ENCODE peak calls at places on chromosomes 11 and 22, in eight cellular contexts. K, S, W, O, C, G, X and H are unnamed samples.

GRCh38 chr11:80937831-80938230 is 1497.0 kb upstream of the TENM4 start:
- DNase-seq in K (no peak), S (no peak), W (no peak), O (peak), C (no peak), G (no peak), X (no peak), H (no peak)

GRCh38 chr11:76700177-76701100 is 29.9 kb upstream of the LRRC32 start:
- DNase-seq in K (no peak), S (peak), W (no peak), O (peak), C (no peak), G (peak), X (no peak), H (no peak)

GRCh38 chr22:19109198-19110063 is 12.8 kb downstream of the DGCR2 start:
- DNase-seq in K (no peak), S (peak), W (no peak), O (peak), C (no peak), G (peak), X (peak), H (no peak)

GRCh38 chr11:8386134-8386864 is 122.6 kb upstream of the LMO1 start:
- DNase-seq in K (no peak), S (no peak), W (no peak), O (no peak), C (peak), G (no peak), X (no peak), H (no peak)

GRCh38 chr11:81569999-81570398 is 1163.7 kb downstream of the FAM181B start:
- DNase-seq in K (no peak), S (no peak), W (no peak), O (no peak), C (no peak), G (no peak), X (no peak), H (no peak)

GRCh38 chr22:50060441-50061140 is 2.5 kb upstream of the TTLL8 start:
- DNase-seq in K (no peak), S (no peak), W (no peak), O (no peak), C (no peak), G (no peak), X (no peak), H (no peak)

GRCh38 chr11:81749245-81749644 is 984.4 kb downstream of the FAM181B start:
- DNase-seq in K (no peak), S (no peak), W (no peak), O (no peak), C (no peak), G (no peak), X (no peak), H (no peak)

GRCh38 chr11:46858920-46859531 is 12.9 kb upstream of the CKAP5 start:
- DNase-seq in K (no peak), S (no peak), W (no peak), O (no peak), C (no peak), G (no peak), X (no peak), H (no peak)

GRCh38 chr22:31291716-31292644 is at the start of gene PIK3IP1:
- DNase-seq in K (peak), S (peak), W (peak), O (peak), C (peak), G (peak), X (peak), H (no peak)

GRCh38 chr11:27451528-27451927 is 21.1 kb downstream of the LGR4 start:
- DNase-seq in K (no peak), S (no peak), W (no peak), O (peak), C (no peak), G (no peak), X (no peak), H (no peak)

GRCh38 chr11:61549177-61549576 is 31.7 kb downstream of the SYT7 start:
- DNase-seq in K (no peak), S (no peak), W (no peak), O (no peak), C (no peak), G (no peak), X (no peak), H (no peak)

GRCh38 chr11:126061707-126062678 is 673 bp downstream of the CDON start:
- DNase-seq in K (no peak), S (peak), W (peak), O (peak), C (peak), G (peak), X (peak), H (no peak)

GRCh38 chr11:125236072-125236825 is 71.7 kb downstream of the PKNOX2 start:
- DNase-seq in K (no peak), S (no peak), W (no peak), O (no peak), C (no peak), G (no peak), X (no peak), H (no peak)

GRCh38 chr11:131656839-131657211 is 286.4 kb downstream of the NTM start:
- DNase-seq in K (no peak), S (no peak), W (no peak), O (no peak), C (peak), G (no peak), X (no peak), H (no peak)

GRCh38 chr22:17753401-17753989 is 20.8 kb downstream of the BID start:
- DNase-seq in K (no peak), S (peak), W (no peak), O (peak), C (no peak), G (peak), X (no peak), H (no peak)

GRCh38 chr22:32644252-32645100 is 157.0 kb upstream of the TIMP3 start:
- DNase-seq in K (no peak), S (peak), W (no peak), O (no peak), C (no peak), G (peak), X (peak), H (no peak)

GRCh38 chr11:293293-293851 is 4.4 kb downstream of the PGGHG start:
- DNase-seq in K (no peak), S (no peak), W (no peak), O (no peak), C (no peak), G (no peak), X (no peak), H (no peak)

GRCh38 chr22:37808294-37808657 is 542 bp downstream of the GCAT start:
- DNase-seq in K (no peak), S (no peak), W (no peak), O (peak), C (no peak), G (peak), X (no peak), H (no peak)

GRCh38 chr11:65412271-65413076 is 10.1 kb upstream of the NEAT1 start:
- DNase-seq in K (no peak), S (no peak), W (no peak), O (no peak), C (no peak), G (no peak), X (no peak), H (no peak)

GRCh38 chr11:31237819-31238771 is 131.4 kb downstream of the DCDC1 start:
- DNase-seq in K (no peak), S (peak), W (no peak), O (no peak), C (peak), G (peak), X (no peak), H (no peak)

GRCh38 chr11:6357222-6357621 is 33.1 kb upstream of the SMPD1 start:
- DNase-seq in K (no peak), S (peak), W (no peak), O (peak), C (no peak), G (peak), X (peak), H (no peak)

GRCh38 chr11:70298243-70298915 is 27.9 kb downstream of the PPFIA1 start:
- DNase-seq in K (no peak), S (no peak), W (no peak), O (no peak), C (no peak), G (no peak), X (peak), H (no peak)

GRCh38 chr11:89347071-89347470 is 144.1 kb downstream of the NOX4 start:
- DNase-seq in K (no peak), S (no peak), W (no peak), O (no peak), C (no peak), G (no peak), X (no peak), H (no peak)

GRCh38 chr11:130945945-130946344 is 29.7 kb upstream of the SNX19 start:
- DNase-seq in K (no peak), S (peak), W (no peak), O (peak), C (no peak), G (peak), X (no peak), H (no peak)

GRCh38 chr11:32033067-32033466 is 57.8 kb upstream of the RCN1 start:
- DNase-seq in K (no peak), S (no peak), W (no peak), O (no peak), C (no peak), G (no peak), X (no peak), H (no peak)

GRCh38 chr11:9489366-9489765 is 28.6 kb downstream of the ZNF143 start:
- DNase-seq in K (no peak), S (peak), W (no peak), O (peak), C (no peak), G (peak), X (no peak), H (no peak)

GRCh38 chr11:2534131-2534956 is 89.5 kb downstream of the KCNQ1 start:
- DNase-seq in K (no peak), S (no peak), W (no peak), O (no peak), C (no peak), G (peak), X (peak), H (no peak)

GRCh38 chr22:26656896-26657851 is at the start of gene MIAT:
- DNase-seq in K (no peak), S (no peak), W (peak), O (peak), C (peak), G (peak), X (peak), H (no peak)

GRCh38 chr11:72672839-72673238 is 1.4 kb downstream of the PDE2A start:
- DNase-seq in K (no peak), S (no peak), W (no peak), O (no peak), C (no peak), G (no peak), X (no peak), H (no peak)

GRCh38 chr11:12091957-12092558 is 18.3 kb upstream of the MICAL2 start:
- DNase-seq in K (no peak), S (no peak), W (no peak), O (peak), C (no peak), G (no peak), X (peak), H (no peak)

GRCh38 chr11:16737860-16738197 is 618 bp upstream of the C11orf58 start:
- DNase-seq in K (no peak), S (no peak), W (no peak), O (no peak), C (no peak), G (no peak), X (no peak), H (no peak)

GRCh38 chr11:62124186-62125113 is 639 bp downstream of the INCENP start:
- DNase-seq in K (no peak), S (peak), W (no peak), O (peak), C (peak), G (peak), X (peak), H (no peak)